ENCODE peak calls at places on chromosomes 4 and X, in five cellular contexts. B is SK-N-SH, E is K562, V is HepG2, S is GM12878. K is an unnamed sample.

GRCh38 chr4:147793569-147793968 is 61.7 kb downstream of the ARHGAP10 start:
- DNase-seq in V (no peak), E (no peak), S (no peak), B (no peak), K (peak)

GRCh38 chr4:72567821-72568620 is 1.0 kb downstream of the ADAMTS3 start:
- DNase-seq in B (peak), V (peak), S (no peak), E (peak), K (peak)

GRCh38 chr4:135204311-135204710 is 1002.7 kb upstream of the PABPC4L start:
- DNase-seq in B (no peak), V (no peak), S (no peak), E (no peak), K (no peak)

GRCh38 chr4:174156239-174156826 is 127.1 kb downstream of the FBXO8 start:
- DNase-seq in E (peak), B (peak), V (peak), S (peak), K (peak)

GRCh38 chr4:70365479-70365878 is 4.9 kb downstream of the SMR3A start:
- DNase-seq in B (no peak), E (no peak), S (no peak), V (peak), K (no peak)

GRCh38 chr4:138957302-138957701 is 58.3 kb upstream of the NOCT start:
- DNase-seq in E (no peak), B (no peak), S (no peak), V (no peak), K (no peak)

GRCh38 chr4:159086606-159087005 is 16.3 kb upstream of the RAPGEF2 start:
- DNase-seq in S (no peak), E (no peak), B (no peak), V (no peak), K (no peak)

GRCh38 chr4:107008115-107008514 is 28.0 kb downstream of the DKK2 start:
- DNase-seq in E (no peak), S (no peak), V (no peak), B (no peak), K (no peak)

GRCh38 chr4:3864736-3865721 is 98.8 kb downstream of the ADRA2C start:
- DNase-seq in V (no peak), B (peak), S (no peak), E (no peak), K (no peak)

GRCh38 chrX:118181030-118181429 is 64.4 kb upstream of the KLHL13 start:
- DNase-seq in B (no peak), V (no peak), S (no peak), E (no peak), K (peak)

GRCh38 chrX:31653395-31653794 is 581.6 kb upstream of the FTHL17 start:
- DNase-seq in E (no peak), S (no peak), B (no peak), V (no peak), K (no peak)

GRCh38 chr4:825063-825968 is 613 bp downstream of the CPLX1 start:
- DNase-seq in E (peak), B (no peak), S (no peak), V (no peak), K (no peak)

GRCh38 chr4:87901426-87901825 is 68.7 kb downstream of the MEPE start:
- DNase-seq in S (no peak), V (no peak), B (peak), E (no peak), K (no peak)

GRCh38 chr4:100736651-100737450 is 219.0 kb upstream of the EMCN start:
- DNase-seq in V (no peak), B (no peak), S (no peak), E (no peak), K (peak)

GRCh38 chrX:39304746-39305145 is 503.5 kb downstream of the MID1IP1 start:
- DNase-seq in E (no peak), S (no peak), B (no peak), V (no peak), K (no peak)
- TF ChIP-seq MXI1 in E (no peak), S (no peak), B (no peak), V (no peak), K (no peak)

GRCh38 chrX:46758956-46759644 is at the start of gene SLC9A7:
- DNase-seq in B (peak), V (peak), E (peak), S (peak), K (peak)
- TF ChIP-seq MXI1 in B (no peak), V (peak), E (no peak), S (no peak), K (peak)

DNA sequence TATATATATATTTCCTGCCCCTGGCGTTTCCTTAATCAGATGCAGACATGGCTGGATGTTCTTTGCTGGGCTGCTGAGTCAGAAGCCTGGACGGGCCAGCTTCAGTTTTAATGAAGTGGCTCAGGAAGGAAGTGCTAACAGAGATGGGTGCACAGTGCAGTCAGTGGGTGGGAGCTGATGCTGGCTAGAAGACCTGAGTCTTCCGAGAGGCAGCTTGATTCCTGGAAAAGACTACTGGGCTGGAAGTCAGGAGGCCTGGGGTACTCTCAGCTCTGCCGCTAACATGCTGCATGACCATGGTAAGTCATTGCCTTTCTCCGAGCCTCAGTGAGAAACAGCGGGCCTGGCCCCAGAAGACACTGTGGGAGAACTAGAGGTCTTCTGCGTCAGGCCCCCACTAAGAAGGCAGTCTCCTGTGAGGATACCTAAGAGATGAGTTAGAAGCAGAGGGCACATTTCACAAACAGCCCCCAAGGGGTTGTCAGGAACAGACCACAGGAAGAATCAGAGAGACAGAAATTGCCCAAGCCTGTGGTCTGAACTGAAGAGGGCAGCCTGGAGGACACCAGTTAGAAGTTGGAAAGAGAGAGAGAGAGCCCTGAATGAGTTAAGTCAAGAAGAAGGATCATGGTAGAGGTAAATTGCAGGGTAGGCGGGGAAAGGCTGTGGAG is 8.3 kb upstream of the CD40LG start:
- DNase-seq in V (no peak), S (no peak), B (no peak), E (no peak), K (no peak)
- TF ChIP-seq MXI1 in V (no peak), S (no peak), B (no peak), E (no peak), K (no peak)

GRCh38 chr4:8200302-8200975 is 1.3 kb downstream of the SH3TC1 start:
- DNase-seq in B (no peak), V (no peak), E (peak), S (no peak), K (peak)
- TF ChIP-seq MXI1 in B (no peak), V (no peak), E (no peak), S (no peak), K (no peak)

GRCh38 chr4:118173956-118174355 is 139.7 kb downstream of the NDST3 start:
- DNase-seq in S (no peak), E (no peak), B (no peak), V (no peak), K (peak)

GRCh38 chr4:118177121-118177520 is 142.8 kb downstream of the NDST3 start:
- DNase-seq in B (no peak), V (no peak), E (no peak), S (no peak), K (peak)

GRCh38 chr4:118173126-118173525 is 138.8 kb downstream of the NDST3 start:
- DNase-seq in V (no peak), B (no peak), S (no peak), E (no peak), K (peak)

GRCh38 chr4:118171381-118171780 is 137.1 kb downstream of the NDST3 start:
- DNase-seq in E (no peak), V (no peak), S (no peak), B (no peak), K (peak)

GRCh38 chr4:118175506-118175905 is 141.2 kb downstream of the NDST3 start:
- DNase-seq in S (no peak), V (no peak), E (no peak), B (no peak), K (no peak)
- TF ChIP-seq MXI1 in S (no peak), V (no peak), E (no peak), B (no peak), K (no peak)

GRCh38 chr4:37967749-37968148 is 7.6 kb downstream of the PTTG2 start:
- DNase-seq in B (no peak), V (peak), S (no peak), E (no peak), K (peak)

GRCh38 chr4:37964734-37965457 is 4.7 kb downstream of the PTTG2 start:
- DNase-seq in B (no peak), V (no peak), S (no peak), E (no peak), K (no peak)

GRCh38 chr4:37970702-37971101 is 10.5 kb downstream of the PTTG2 start:
- DNase-seq in B (peak), S (no peak), V (peak), E (peak), K (peak)

GRCh38 chr4:37968747-37969146 is 8.5 kb downstream of the PTTG2 start:
- DNase-seq in S (no peak), E (no peak), B (no peak), V (no peak), K (no peak)

DNA sequence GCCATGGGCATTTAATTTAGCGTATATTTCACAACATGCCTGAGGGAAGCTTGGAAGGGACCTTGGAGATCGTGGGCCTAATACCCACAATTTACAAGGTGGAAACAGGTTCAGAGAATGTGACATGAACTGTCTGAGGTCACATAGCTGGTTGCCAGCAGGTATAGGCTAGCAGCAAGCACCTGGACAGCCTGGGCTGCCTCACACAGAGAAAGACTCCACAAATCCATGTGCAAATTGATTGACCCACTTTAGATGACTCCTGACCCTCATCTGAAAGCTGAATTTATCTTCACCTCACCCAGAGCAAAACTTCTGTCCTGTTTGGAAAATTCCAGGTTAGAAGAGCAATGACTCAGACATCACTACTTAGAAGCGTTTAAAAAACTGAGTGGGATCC is 5.8 kb downstream of the PTTG2 start:
- DNase-seq in B (no peak), E (no peak), S (no peak), V (no peak), K (no peak)
- TF ChIP-seq MXI1 in B (no peak), E (no peak), S (no peak), V (no peak), K (no peak)

DNA sequence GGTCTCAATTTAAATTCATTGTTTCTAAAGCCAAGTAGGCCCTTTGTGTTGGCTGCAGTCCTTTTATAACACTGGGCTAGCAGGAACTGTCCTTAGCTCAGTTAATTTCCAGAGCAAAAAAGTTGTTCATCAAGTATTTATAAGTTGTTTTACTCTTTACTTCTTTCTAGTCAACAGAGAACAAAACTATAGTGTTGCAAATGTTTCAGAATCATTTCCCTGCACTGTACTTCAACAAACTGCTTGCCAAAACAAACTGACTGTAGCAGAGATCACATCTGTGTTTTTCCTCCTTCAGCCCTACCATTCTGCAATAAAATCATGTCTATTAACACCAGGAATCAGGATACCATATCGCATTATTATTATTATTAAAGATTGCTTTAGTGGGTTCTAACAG is 168.5 kb upstream of the SH3RF1 start:
- DNase-seq in E (no peak), S (no peak), B (no peak), V (no peak), K (peak)
- TF ChIP-seq MXI1 in E (no peak), S (no peak), B (no peak), V (no peak), K (no peak)

GRCh38 chr4:145805490-145805889 is 125.5 kb downstream of the C4orf51 start:
- DNase-seq in V (peak), B (no peak), E (peak), S (no peak), K (peak)

GRCh38 chr4:145808848-145809512 is 129.0 kb downstream of the C4orf51 start:
- DNase-seq in B (no peak), V (no peak), S (no peak), E (no peak), K (no peak)

GRCh38 chr4:145812902-145813301 is 125.7 kb downstream of the ZNF827 start:
- DNase-seq in E (no peak), S (no peak), V (peak), B (no peak), K (no peak)

GRCh38 chr4:145804134-145804533 is 124.2 kb downstream of the C4orf51 start:
- DNase-seq in V (peak), S (no peak), E (no peak), B (no peak), K (peak)

DNA sequence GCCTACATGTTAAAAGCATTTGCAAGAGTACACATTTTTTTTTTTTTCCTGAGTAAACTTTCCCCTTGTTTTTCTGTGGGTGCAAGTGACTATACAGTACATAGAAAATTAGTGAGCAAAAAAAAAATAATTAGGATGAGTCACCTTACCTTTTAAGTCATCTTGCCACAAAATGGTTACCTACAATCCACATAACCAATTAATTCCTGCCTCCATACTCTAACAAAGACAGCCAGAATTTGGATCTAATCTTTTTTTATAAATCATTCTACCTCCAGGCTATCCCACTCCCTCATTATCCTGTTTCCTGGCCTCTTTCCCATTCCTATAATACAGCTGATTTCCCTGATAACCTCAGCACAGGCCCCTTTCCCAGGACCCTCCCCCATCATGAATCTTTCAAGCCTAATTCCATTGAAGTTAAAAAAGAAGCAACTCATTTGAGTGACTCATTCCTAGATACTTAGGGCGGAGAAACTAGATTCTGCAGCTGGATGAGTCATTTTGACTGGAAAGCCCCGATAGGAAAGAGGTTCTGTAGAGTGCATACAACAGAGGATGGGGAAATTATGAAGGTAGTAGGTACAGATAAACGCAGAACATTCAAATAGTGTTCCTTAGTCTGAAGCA is 128.2 kb downstream of the C4orf51 start:
- DNase-seq in B (peak), E (peak), S (peak), V (peak), K (peak)
- TF ChIP-seq MXI1 in B (no peak), E (no peak), S (no peak), V (no peak), K (no peak)

K was measured in IMR-90.